ENCODE peak calls at places on chromosome 16, in eight cellular contexts. H is GM23338; O is activated CD4-positive, alpha-beta T cell treated with anti-CD3 and anti-CD28 coated beads for 36 hours; R is NCI-H2081; P is memory B cell; A is fibroblast of mammary gland; W is CD4-positive, alpha-beta T cell; S is CD8-positive, alpha-beta T cell. N is an unnamed sample.

GRCh38 chr16:49822649-49823370 is 33.1 kb downstream of the ZNF423 start:
- DNase-seq in H (no peak), O (no peak), A (no peak), P (no peak), R (no peak), S (no peak), W (no peak), N (no peak)

GRCh38 chr16:22065252-22065651 is 27.1 kb upstream of the VWA3A start:
- DNase-seq in R (no peak), W (no peak), O (no peak), H (no peak), S (no peak), P (no peak), A (no peak), N (no peak)

GRCh38 chr16:13013043-13013442 is 111.6 kb downstream of the SHISA9 start:
- DNase-seq in S (no peak), O (no peak), A (no peak), P (no peak), R (no peak), W (no peak), H (no peak), N (no peak)

GRCh38 chr16:31410082-31410481 is 16.9 kb downstream of the ITGAD start:
- DNase-seq in W (no peak), A (no peak), R (no peak), P (no peak), H (no peak), S (no peak), O (no peak), N (no peak)

GRCh38 chr16:700684-701584 is 4.7 kb downstream of the FBXL16 start:
- DNase-seq in O (peak), H (peak), P (no peak), W (no peak), R (no peak), S (no peak), A (no peak), N (no peak)

GRCh38 chr16:75216576-75216975 is 2.2 kb upstream of the CTRB1 start:
- DNase-seq in R (no peak), O (no peak), S (no peak), W (no peak), H (no peak), A (no peak), P (no peak), N (no peak)

GRCh38 chr16:11014159-11014558 is 69.8 kb downstream of the CLEC16A start:
- DNase-seq in W (no peak), O (no peak), H (no peak), P (no peak), S (no peak), R (no peak), A (no peak), N (no peak)

GRCh38 chr16:67801889-67802288 is 4.5 kb downstream of the RANBP10 start:
- DNase-seq in A (no peak), H (no peak), R (no peak), S (no peak), W (peak), O (peak), P (peak), N (peak)

GRCh38 chr16:74449470-74449869 is 28.2 kb upstream of the CLEC18B start:
- DNase-seq in S (no peak), A (peak), O (no peak), H (no peak), W (no peak), R (no peak), P (no peak), N (no peak)

GRCh38 chr16:15466886-15467781 is 32.7 kb downstream of the BMERB1 start:
- DNase-seq in S (no peak), R (no peak), H (no peak), O (no peak), W (no peak), A (peak), P (no peak), N (no peak)

GRCh38 chr16:3095869-3096268 is 3.2 kb downstream of the ZSCAN10 start:
- DNase-seq in P (peak), R (no peak), H (peak), W (no peak), O (peak), S (peak), A (peak), N (peak)

GRCh38 chr16:57314161-57314785 is 29.8 kb upstream of the PLLP start:
- DNase-seq in R (no peak), H (no peak), P (no peak), A (no peak), O (peak), W (no peak), S (no peak), N (no peak)

GRCh38 chr16:19128454-19129210 is 14.9 kb downstream of the ITPRIPL2 start:
- DNase-seq in W (no peak), S (no peak), O (no peak), A (peak), P (no peak), R (no peak), H (no peak), N (no peak)

GRCh38 chr16:79283578-79283977 is 317.0 kb downstream of the MAF start:
- DNase-seq in A (no peak), H (no peak), O (peak), P (no peak), R (no peak), W (no peak), S (no peak), N (peak)

GRCh38 chr16:80932725-80933124 is 74.0 kb downstream of the CMC2 start:
- DNase-seq in W (no peak), H (peak), O (no peak), P (no peak), A (peak), R (no peak), S (no peak), N (no peak)

GRCh38 chr16:60989592-60989991 is 1046.6 kb downstream of the CDH8 start:
- DNase-seq in P (no peak), O (no peak), H (no peak), R (no peak), W (no peak), A (no peak), S (no peak), N (no peak)

GRCh38 chr16:82096641-82097040 is 61.6 kb downstream of the HSD17B2 start:
- DNase-seq in S (no peak), P (no peak), W (no peak), O (no peak), H (no peak), R (no peak), A (no peak), N (no peak)

GRCh38 chr16:24611310-24611709 is 71.9 kb downstream of the RBBP6 start:
- DNase-seq in A (no peak), R (no peak), H (no peak), O (no peak), S (no peak), P (no peak), W (no peak), N (no peak)

GRCh38 chr16:13926507-13926906 is 6.6 kb downstream of the ERCC4 start:
- DNase-seq in R (peak), S (no peak), O (no peak), W (no peak), A (no peak), H (no peak), P (no peak), N (no peak)

GRCh38 chr16:3637371-3637923 is 17.0 kb upstream of the DNASE1 start:
- DNase-seq in W (no peak), S (no peak), P (no peak), A (no peak), R (no peak), H (peak), O (peak), N (no peak)

GRCh38 chr16:83802135-83802534 is 5.6 kb upstream of the HSBP1 start:
- DNase-seq in O (no peak), P (no peak), H (peak), A (peak), S (no peak), W (no peak), R (no peak), N (peak)

GRCh38 chr16:85383836-85384825 is 229.0 kb upstream of the GSE1 start:
- DNase-seq in A (no peak), W (no peak), P (no peak), R (no peak), H (no peak), O (no peak), S (no peak), N (no peak)

GRCh38 chr16:4070936-4071335 is 45.3 kb downstream of the ADCY9 start:
- DNase-seq in A (no peak), S (no peak), R (no peak), O (no peak), W (no peak), H (no peak), P (no peak), N (no peak)

GRCh38 chr16:77897038-77897437 is 108.7 kb downstream of the VAT1L start:
- DNase-seq in W (no peak), S (no peak), P (no peak), R (no peak), O (no peak), H (no peak), A (peak), N (no peak)

GRCh38 chr16:13171313-13171712 is 269.9 kb downstream of the SHISA9 start:
- DNase-seq in A (no peak), S (no peak), W (no peak), H (peak), P (no peak), O (no peak), R (no peak), N (no peak)

GRCh38 chr16:55842369-55843104 is 9.6 kb upstream of the CES1 start:
- DNase-seq in A (peak), H (peak), W (peak), S (no peak), R (peak), O (peak), P (no peak), N (no peak)

GRCh38 chr16:83852774-83853173 is 45.0 kb downstream of the HSBP1 start:
- DNase-seq in A (no peak), R (no peak), W (no peak), H (no peak), S (no peak), O (no peak), P (no peak), N (no peak)